ENCODE peak calls at places on chromosomes 13 and 19, in ten cellular contexts. One of them, this sample, is unnamed. For H3K27me3, the result is how much of the 10 kb centered on the place peaks cover.

GRCh38 chr13:27659466-27659865 is 37.8 kb downstream of the POLR1D start:
- DNase-seq in left ventricle myocardium inferior: no peak
- DNase-seq in keratinocyte: no peak
- DNase-seq in PC-3: no peak
- DNase-seq in brain microvascular endothelial cell: no peak
- DNase-seq in thoracic aorta: no peak
- DNase-seq in Peyer's patch: no peak
- DNase-seq in cardiac muscle cell: peak
- DNase-seq in HL-60: no peak
- DNase-seq in neural progenitor cell: no peak
- DNase-seq in this sample: no peak

GRCh38 chr13:37777676-37778075 is 91.9 kb downstream of the TRPC4 start:
- DNase-seq in left ventricle myocardium inferior: no peak
- DNase-seq in keratinocyte: no peak
- DNase-seq in PC-3: no peak
- DNase-seq in brain microvascular endothelial cell: no peak
- DNase-seq in thoracic aorta: no peak
- DNase-seq in Peyer's patch: no peak
- DNase-seq in cardiac muscle cell: no peak
- DNase-seq in HL-60: no peak
- DNase-seq in neural progenitor cell: no peak
- DNase-seq in this sample: no peak

GRCh38 chr13:68727788-68728187 is 1379.8 kb upstream of the ATXN8OS start:
- DNase-seq in left ventricle myocardium inferior: no peak
- DNase-seq in keratinocyte: no peak
- DNase-seq in PC-3: no peak
- DNase-seq in brain microvascular endothelial cell: no peak
- DNase-seq in thoracic aorta: no peak
- DNase-seq in Peyer's patch: no peak
- DNase-seq in cardiac muscle cell: no peak
- DNase-seq in HL-60: no peak
- DNase-seq in neural progenitor cell: no peak
- DNase-seq in this sample: no peak

GRCh38 chr19:38389101-38389925 is 816 bp downstream of the SPRED3 start:
- DNase-seq in left ventricle myocardium inferior: no peak
- DNase-seq in keratinocyte: no peak
- DNase-seq in PC-3: peak
- DNase-seq in brain microvascular endothelial cell: peak
- DNase-seq in thoracic aorta: peak
- DNase-seq in Peyer's patch: peak
- DNase-seq in cardiac muscle cell: peak
- DNase-seq in HL-60: no peak
- DNase-seq in neural progenitor cell: peak
- DNase-seq in this sample: peak

GRCh38 chr13:26977541-26977940 is 194.1 kb downstream of the USP12 start:
- DNase-seq in left ventricle myocardium inferior: no peak
- DNase-seq in keratinocyte: no peak
- DNase-seq in PC-3: no peak
- DNase-seq in brain microvascular endothelial cell: no peak
- DNase-seq in thoracic aorta: no peak
- DNase-seq in Peyer's patch: no peak
- DNase-seq in cardiac muscle cell: no peak
- DNase-seq in HL-60: no peak
- DNase-seq in neural progenitor cell: no peak
- DNase-seq in this sample: no peak

GRCh38 chr13:29702912-29703351 is 107.4 kb upstream of the SLC7A1 start:
- DNase-seq in left ventricle myocardium inferior: peak
- DNase-seq in keratinocyte: peak
- DNase-seq in PC-3: no peak
- DNase-seq in brain microvascular endothelial cell: peak
- DNase-seq in thoracic aorta: no peak
- DNase-seq in Peyer's patch: no peak
- DNase-seq in cardiac muscle cell: no peak
- DNase-seq in HL-60: no peak
- DNase-seq in neural progenitor cell: no peak
- DNase-seq in this sample: peak

GRCh38 chr13:107883561-107884175 is 331.7 kb downstream of the LIG4 start:
- DNase-seq in left ventricle myocardium inferior: no peak
- DNase-seq in keratinocyte: no peak
- DNase-seq in PC-3: peak
- DNase-seq in brain microvascular endothelial cell: peak
- DNase-seq in thoracic aorta: no peak
- DNase-seq in Peyer's patch: no peak
- DNase-seq in cardiac muscle cell: no peak
- DNase-seq in HL-60: no peak
- DNase-seq in neural progenitor cell: no peak
- DNase-seq in this sample: no peak

GRCh38 chr13:76398426-76398825 is 487.8 kb downstream of the KCTD12 start:
- DNase-seq in left ventricle myocardium inferior: no peak
- DNase-seq in keratinocyte: no peak
- DNase-seq in PC-3: no peak
- DNase-seq in brain microvascular endothelial cell: peak
- DNase-seq in thoracic aorta: no peak
- DNase-seq in Peyer's patch: no peak
- DNase-seq in cardiac muscle cell: no peak
- DNase-seq in HL-60: no peak
- DNase-seq in neural progenitor cell: no peak
- DNase-seq in this sample: peak

GRCh38 chr19:53882391-53883050 is 524 bp downstream of the PRKCG start:
- DNase-seq in left ventricle myocardium inferior: no peak
- DNase-seq in keratinocyte: no peak
- DNase-seq in PC-3: no peak
- DNase-seq in brain microvascular endothelial cell: no peak
- DNase-seq in thoracic aorta: no peak
- DNase-seq in Peyer's patch: no peak
- DNase-seq in cardiac muscle cell: no peak
- DNase-seq in HL-60: no peak
- DNase-seq in neural progenitor cell: no peak
- DNase-seq in this sample: no peak
- H3K27me3 ChIP-seq in left ventricle myocardium inferior: half or more
- H3K27me3 ChIP-seq in keratinocyte: under half
- H3K27me3 ChIP-seq in PC-3: under half
- H3K27me3 ChIP-seq in brain microvascular endothelial cell: under half
- H3K27me3 ChIP-seq in thoracic aorta: under half
- H3K27me3 ChIP-seq in Peyer's patch: under half
- H3K27me3 ChIP-seq in cardiac muscle cell: under half
- H3K27me3 ChIP-seq in HL-60: under half
- H3K27me3 ChIP-seq in neural progenitor cell: under half
- H3K27me3 ChIP-seq in this sample: under half

GRCh38 chr19:4334929-4335833 is 3.4 kb downstream of the STAP2 start:
- DNase-seq in left ventricle myocardium inferior: no peak
- DNase-seq in keratinocyte: no peak
- DNase-seq in PC-3: no peak
- DNase-seq in brain microvascular endothelial cell: no peak
- DNase-seq in thoracic aorta: no peak
- DNase-seq in Peyer's patch: no peak
- DNase-seq in cardiac muscle cell: no peak
- DNase-seq in HL-60: no peak
- DNase-seq in neural progenitor cell: no peak
- DNase-seq in this sample: no peak

GRCh38 chr19:4343056-4343844 is at the start of gene MPND:
- DNase-seq in left ventricle myocardium inferior: peak
- DNase-seq in keratinocyte: no peak
- DNase-seq in PC-3: peak
- DNase-seq in brain microvascular endothelial cell: peak
- DNase-seq in thoracic aorta: peak
- DNase-seq in Peyer's patch: peak
- DNase-seq in cardiac muscle cell: peak
- DNase-seq in HL-60: peak
- DNase-seq in neural progenitor cell: peak
- DNase-seq in this sample: peak

GRCh38 chr19:4338441-4339350 is at the start of gene STAP2:
- DNase-seq in left ventricle myocardium inferior: no peak
- DNase-seq in keratinocyte: no peak
- DNase-seq in PC-3: peak
- DNase-seq in brain microvascular endothelial cell: no peak
- DNase-seq in thoracic aorta: no peak
- DNase-seq in Peyer's patch: peak
- DNase-seq in cardiac muscle cell: peak
- DNase-seq in HL-60: no peak
- DNase-seq in neural progenitor cell: peak
- DNase-seq in this sample: peak

GRCh38 chr19:4342421-4343055 is 824 bp upstream of the MPND start:
- DNase-seq in left ventricle myocardium inferior: peak
- DNase-seq in keratinocyte: peak
- DNase-seq in PC-3: peak
- DNase-seq in brain microvascular endothelial cell: peak
- DNase-seq in thoracic aorta: peak
- DNase-seq in Peyer's patch: peak
- DNase-seq in cardiac muscle cell: peak
- DNase-seq in HL-60: peak
- DNase-seq in neural progenitor cell: peak
- DNase-seq in this sample: peak

DNA sequence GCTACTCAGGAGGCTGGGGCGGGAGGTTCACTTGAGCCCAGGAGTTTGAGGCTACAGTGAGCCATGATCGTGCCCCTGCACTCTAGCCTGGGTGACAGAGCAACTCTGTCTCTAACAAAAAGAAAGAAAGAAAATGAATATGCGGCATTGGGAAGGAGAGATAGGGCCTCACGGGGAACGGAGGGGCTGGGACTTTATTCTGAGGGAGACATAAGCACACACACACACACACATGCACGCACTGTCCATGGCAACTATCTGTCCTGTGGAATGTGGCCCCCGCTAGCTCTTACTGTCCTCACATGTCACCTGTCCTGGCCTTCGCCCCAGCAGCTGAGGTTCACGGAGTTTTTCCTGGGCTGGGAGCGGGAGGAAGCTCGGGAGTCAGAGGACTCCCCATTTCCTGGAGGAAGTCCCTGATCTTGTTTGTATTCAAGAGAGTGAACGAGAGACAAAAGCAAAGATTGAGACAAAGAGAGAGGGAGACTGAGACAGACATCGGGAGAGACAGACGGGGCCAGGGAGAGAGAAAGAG is 654 bp downstream of the STAP2 start:
- DNase-seq in left ventricle myocardium inferior: no peak
- DNase-seq in keratinocyte: no peak
- DNase-seq in PC-3: peak
- DNase-seq in brain microvascular endothelial cell: no peak
- DNase-seq in thoracic aorta: no peak
- DNase-seq in Peyer's patch: peak
- DNase-seq in cardiac muscle cell: peak
- DNase-seq in HL-60: no peak
- DNase-seq in neural progenitor cell: peak
- DNase-seq in this sample: no peak
- H3K4me3 ChIP-seq in left ventricle myocardium inferior: peak
- H3K4me3 ChIP-seq in keratinocyte: peak
- H3K4me3 ChIP-seq in PC-3: peak
- H3K4me3 ChIP-seq in brain microvascular endothelial cell: peak
- H3K4me3 ChIP-seq in thoracic aorta: peak
- H3K4me3 ChIP-seq in Peyer's patch: peak
- H3K4me3 ChIP-seq in cardiac muscle cell: peak
- H3K4me3 ChIP-seq in HL-60: peak
- H3K4me3 ChIP-seq in neural progenitor cell: peak
- H3K4me3 ChIP-seq in this sample: peak

GRCh38 chr13:73394066-73394465 is 335.3 kb downstream of the KLF5 start:
- DNase-seq in left ventricle myocardium inferior: no peak
- DNase-seq in keratinocyte: no peak
- DNase-seq in PC-3: no peak
- DNase-seq in brain microvascular endothelial cell: no peak
- DNase-seq in thoracic aorta: no peak
- DNase-seq in Peyer's patch: no peak
- DNase-seq in cardiac muscle cell: no peak
- DNase-seq in HL-60: no peak
- DNase-seq in neural progenitor cell: no peak
- DNase-seq in this sample: peak

GRCh38 chr13:73399347-73400216 is 340.8 kb downstream of the KLF5 start:
- DNase-seq in left ventricle myocardium inferior: no peak
- DNase-seq in keratinocyte: no peak
- DNase-seq in PC-3: peak
- DNase-seq in brain microvascular endothelial cell: no peak
- DNase-seq in thoracic aorta: no peak
- DNase-seq in Peyer's patch: no peak
- DNase-seq in cardiac muscle cell: no peak
- DNase-seq in HL-60: no peak
- DNase-seq in neural progenitor cell: no peak
- DNase-seq in this sample: peak

GRCh38 chr13:73401769-73402168 is 343.0 kb downstream of the KLF5 start:
- DNase-seq in left ventricle myocardium inferior: no peak
- DNase-seq in keratinocyte: no peak
- DNase-seq in PC-3: no peak
- DNase-seq in brain microvascular endothelial cell: no peak
- DNase-seq in thoracic aorta: no peak
- DNase-seq in Peyer's patch: no peak
- DNase-seq in cardiac muscle cell: no peak
- DNase-seq in HL-60: no peak
- DNase-seq in neural progenitor cell: no peak
- DNase-seq in this sample: no peak

DNA sequence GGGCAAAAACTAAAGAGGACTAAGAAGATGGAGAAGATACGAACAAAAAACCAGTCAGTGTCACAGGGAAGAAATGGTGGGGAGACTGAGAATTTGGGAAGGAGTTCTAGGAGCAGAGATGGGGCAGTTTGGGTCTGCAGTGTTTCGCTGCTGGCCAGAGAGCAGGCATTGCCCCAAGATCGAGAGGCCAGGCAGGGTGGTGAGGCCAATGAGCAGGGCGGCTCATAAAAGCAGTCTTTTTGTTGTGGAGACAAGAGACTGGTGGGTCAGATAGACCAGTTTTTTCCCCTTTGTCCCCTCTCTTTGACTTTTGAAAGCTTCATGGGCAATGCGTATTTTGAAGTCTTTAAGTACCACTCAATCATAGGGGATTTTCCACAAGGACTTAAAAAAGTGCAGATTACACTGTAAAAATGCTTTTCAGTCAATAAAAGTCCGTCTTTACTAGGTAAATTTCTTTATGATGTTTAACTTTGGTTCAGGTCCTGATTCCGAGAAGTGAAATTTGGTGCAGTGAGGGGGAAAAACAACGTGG is 338.7 kb downstream of the KLF5 start:
- DNase-seq in left ventricle myocardium inferior: no peak
- DNase-seq in keratinocyte: no peak
- DNase-seq in PC-3: no peak
- DNase-seq in brain microvascular endothelial cell: no peak
- DNase-seq in thoracic aorta: no peak
- DNase-seq in Peyer's patch: no peak
- DNase-seq in cardiac muscle cell: no peak
- DNase-seq in HL-60: no peak
- DNase-seq in neural progenitor cell: peak
- DNase-seq in this sample: no peak
- H3K27me3 ChIP-seq in left ventricle myocardium inferior: under half
- H3K27me3 ChIP-seq in keratinocyte: under half
- H3K27me3 ChIP-seq in PC-3: under half
- H3K27me3 ChIP-seq in brain microvascular endothelial cell: under half
- H3K27me3 ChIP-seq in thoracic aorta: under half
- H3K27me3 ChIP-seq in Peyer's patch: under half
- H3K27me3 ChIP-seq in cardiac muscle cell: under half
- H3K27me3 ChIP-seq in HL-60: under half
- H3K27me3 ChIP-seq in neural progenitor cell: under half
- H3K27me3 ChIP-seq in this sample: under half

GRCh38 chr19:40277356-40277755 is 7.8 kb downstream of the AKT2 start:
- DNase-seq in left ventricle myocardium inferior: no peak
- DNase-seq in keratinocyte: no peak
- DNase-seq in PC-3: no peak
- DNase-seq in brain microvascular endothelial cell: no peak
- DNase-seq in thoracic aorta: no peak
- DNase-seq in Peyer's patch: no peak
- DNase-seq in cardiac muscle cell: no peak
- DNase-seq in HL-60: no peak
- DNase-seq in neural progenitor cell: no peak
- DNase-seq in this sample: no peak

GRCh38 chr19:40272261-40272660 is 12.9 kb downstream of the AKT2 start:
- DNase-seq in left ventricle myocardium inferior: no peak
- DNase-seq in keratinocyte: no peak
- DNase-seq in PC-3: no peak
- DNase-seq in brain microvascular endothelial cell: no peak
- DNase-seq in thoracic aorta: no peak
- DNase-seq in Peyer's patch: no peak
- DNase-seq in cardiac muscle cell: no peak
- DNase-seq in HL-60: no peak
- DNase-seq in neural progenitor cell: no peak
- DNase-seq in this sample: no peak

GRCh38 chr19:40271706-40272105 is 13.4 kb downstream of the AKT2 start:
- DNase-seq in left ventricle myocardium inferior: no peak
- DNase-seq in keratinocyte: no peak
- DNase-seq in PC-3: no peak
- DNase-seq in brain microvascular endothelial cell: no peak
- DNase-seq in thoracic aorta: no peak
- DNase-seq in Peyer's patch: no peak
- DNase-seq in cardiac muscle cell: no peak
- DNase-seq in HL-60: no peak
- DNase-seq in neural progenitor cell: no peak
- DNase-seq in this sample: no peak

GRCh38 chr19:40273469-40274360 is 11.4 kb downstream of the AKT2 start:
- DNase-seq in left ventricle myocardium inferior: no peak
- DNase-seq in keratinocyte: no peak
- DNase-seq in PC-3: no peak
- DNase-seq in brain microvascular endothelial cell: no peak
- DNase-seq in thoracic aorta: no peak
- DNase-seq in Peyer's patch: no peak
- DNase-seq in cardiac muscle cell: no peak
- DNase-seq in HL-60: no peak
- DNase-seq in neural progenitor cell: no peak
- DNase-seq in this sample: no peak

GRCh38 chr19:40274585-40275544 is 10.3 kb downstream of the AKT2 start:
- DNase-seq in left ventricle myocardium inferior: no peak
- DNase-seq in keratinocyte: no peak
- DNase-seq in PC-3: no peak
- DNase-seq in brain microvascular endothelial cell: no peak
- DNase-seq in thoracic aorta: no peak
- DNase-seq in Peyer's patch: no peak
- DNase-seq in cardiac muscle cell: no peak
- DNase-seq in HL-60: peak
- DNase-seq in neural progenitor cell: no peak
- DNase-seq in this sample: no peak
- H3K4me3 ChIP-seq in left ventricle myocardium inferior: no peak
- H3K4me3 ChIP-seq in keratinocyte: no peak
- H3K4me3 ChIP-seq in PC-3: no peak
- H3K4me3 ChIP-seq in brain microvascular endothelial cell: no peak
- H3K4me3 ChIP-seq in thoracic aorta: no peak
- H3K4me3 ChIP-seq in Peyer's patch: no peak
- H3K4me3 ChIP-seq in cardiac muscle cell: no peak
- H3K4me3 ChIP-seq in HL-60: no peak
- H3K4me3 ChIP-seq in neural progenitor cell: no peak
- H3K4me3 ChIP-seq in this sample: no peak